ENCODE peak calls at places on chromosomes 12 and 14, in eight cellular contexts. W, N, K, M, I, H, R and J are unnamed samples.

GRCh38 chr14:73478684-73479083 is 12.0 kb upstream of the RIOX1 start:
- DNase-seq in W (no peak), N (no peak), K (no peak), M (no peak), I (no peak), H (no peak), R (no peak), J (no peak)

GRCh38 chr14:75783602-75784313 is 122.7 kb downstream of the TTLL5 start:
- DNase-seq in W (no peak), N (no peak), K (no peak), M (no peak), I (no peak), H (no peak), R (no peak), J (no peak)

GRCh38 chr12:71858848-71859247 is 19.3 kb downstream of the TBC1D15 start:
- DNase-seq in W (no peak), N (no peak), K (no peak), M (no peak), I (no peak), H (no peak), R (no peak), J (no peak)

GRCh38 chr12:46659032-46659703 is 166.6 kb downstream of the SLC38A4 start:
- DNase-seq in W (no peak), N (no peak), K (no peak), M (no peak), I (peak; percentile 45), H (no peak), R (peak; percentile 39), J (no peak)

GRCh38 chr14:104289485-104289884 is 151.1 kb downstream of the KIF26A start:
- DNase-seq in W (no peak), N (no peak), K (no peak), M (no peak), I (no peak), H (peak; percentile 7), R (no peak), J (no peak)

GRCh38 chr14:34461334-34462131 is 507 bp downstream of the SPTSSA start:
- DNase-seq in W (peak; percentile 79), N (no peak), K (peak; percentile 65), M (peak; percentile 60), I (peak; percentile 26), H (peak; percentile 38), R (peak; percentile 75), J (no peak)

GRCh38 chr14:54528973-54529372 is 19.3 kb downstream of the CGRRF1 start:
- DNase-seq in W (no peak), N (no peak), K (no peak), M (no peak), I (no peak), H (no peak), R (no peak), J (no peak)

GRCh38 chr14:56196274-56196673 is 78.1 kb downstream of the PELI2 start:
- DNase-seq in W (no peak), N (no peak), K (no peak), M (no peak), I (peak; percentile 75), H (no peak), R (peak; percentile 79), J (no peak)

GRCh38 chr12:112169086-112169872 is 43.9 kb downstream of the TRAFD1 start:
- DNase-seq in W (no peak), N (no peak), K (no peak), M (no peak), I (no peak), H (no peak), R (no peak), J (no peak)

GRCh38 chr12:14365294-14366210 is at the start of gene ATF7IP:
- DNase-seq in W (peak; percentile 96), N (peak; percentile 88), K (peak; percentile 97), M (peak; percentile 98), I (peak; percentile 98), H (peak; percentile 92), R (peak; percentile 99), J (peak; percentile 89)

GRCh38 chr14:33347816-33348215 is 409.1 kb downstream of the NPAS3 start:
- DNase-seq in W (no peak), N (no peak), K (no peak), M (no peak), I (peak; percentile 40), H (no peak), R (peak; percentile 9), J (no peak)

GRCh38 chr12:108752387-108752786 is 21.1 kb upstream of the CORO1C start:
- DNase-seq in W (no peak), N (no peak), K (no peak), M (no peak), I (no peak), H (no peak), R (peak; percentile 34), J (no peak)

GRCh38 chr14:101587403-101587998 is 26.2 kb downstream of the DIO3 start:
- DNase-seq in W (no peak), N (no peak), K (peak; percentile 17), M (no peak), I (no peak), H (no peak), R (no peak), J (no peak)